ENCODE peak calls at places on chromosomes 2 and 18, in nine cellular contexts. B is GM06990, Z is stomach, K is GM23338, P is foreskin keratinocyte, T is mammary epithelial cell, S is IMR-90, H is fibroblast of the aortic adventitia, O is AG04450. V is an unnamed sample.

GRCh38 chr2:191376981-191377629 is 131.9 kb downstream of the MYO1B start:
- DNase-seq in B (no peak), T (peak), H (peak), O (peak), P (peak), K (peak), S (peak), Z (peak), V (no peak)

GRCh38 chr2:203437516-203437915 is 97.6 kb downstream of the RAPH1 start:
- DNase-seq in P (no peak), T (no peak), Z (no peak), O (no peak), K (no peak), B (no peak), S (no peak), H (no peak), V (no peak)

GRCh38 chr2:217090024-217090473 is 230.2 kb upstream of the TNP1 start:
- DNase-seq in H (no peak), T (no peak), Z (no peak), S (peak), P (no peak), B (peak), K (no peak), O (no peak), V (no peak)

GRCh38 chr2:128276878-128277675 is 41.6 kb downstream of the HS6ST1 start:
- DNase-seq in P (no peak), T (no peak), H (no peak), B (no peak), K (no peak), S (no peak), O (no peak), Z (no peak), V (peak)

GRCh38 chr2:132814651-132815050 is 144.6 kb upstream of the LYPD1 start:
- DNase-seq in T (no peak), P (no peak), Z (no peak), K (no peak), S (no peak), O (no peak), H (no peak), B (no peak), V (no peak)

GRCh38 chr18:9101730-9102390 is 639 bp upstream of the NDUFV2 start:
- DNase-seq in T (peak), O (no peak), H (peak), P (peak), K (no peak), Z (no peak), S (peak), B (no peak), V (no peak)

GRCh38 chr2:134360750-134361487 is 107.0 kb downstream of the MGAT5 start:
- DNase-seq in P (no peak), S (no peak), T (no peak), K (no peak), B (no peak), Z (no peak), O (no peak), H (peak), V (no peak)

GRCh38 chr2:231489990-231490389 is 25.7 kb upstream of the NCL start:
- DNase-seq in K (peak), B (no peak), S (no peak), H (no peak), Z (peak), O (no peak), P (no peak), T (no peak), V (no peak)

GRCh38 chr2:147386284-147386683 is 458.5 kb upstream of the ACVR2A start:
- DNase-seq in B (no peak), S (no peak), O (no peak), T (no peak), Z (no peak), P (no peak), H (no peak), K (no peak), V (no peak)

GRCh38 chr2:165825041-165825440 is 31.0 kb upstream of the GALNT3 start:
- DNase-seq in H (peak), K (no peak), Z (peak), O (no peak), T (peak), B (no peak), P (no peak), S (peak), V (no peak)

GRCh38 chr2:62186534-62186933 is 9.4 kb upstream of the B3GNT2 start:
- DNase-seq in T (no peak), Z (no peak), P (no peak), B (no peak), K (no peak), H (no peak), S (no peak), O (no peak), V (no peak)

GRCh38 chr2:217045725-217046475 is 186.0 kb upstream of the TNP1 start:
- DNase-seq in H (peak), Z (peak), B (no peak), T (no peak), P (no peak), K (no peak), S (peak), O (no peak), V (no peak)

GRCh38 chr18:57859314-57859713 is 56.2 kb upstream of the ATP8B1 start:
- DNase-seq in O (no peak), K (peak), Z (no peak), S (no peak), T (peak), B (no peak), P (peak), H (no peak), V (no peak)
- TF ChIP-seq CTCF in O (peak), K (peak), Z (no peak), S (peak), T (peak), B (peak), P (peak), H (peak), V (no peak)

GRCh38 chr2:68464651-68465050 is 2.4 kb downstream of the FBXO48 start:
- DNase-seq in T (no peak), K (no peak), S (no peak), O (no peak), H (no peak), B (no peak), Z (no peak), P (no peak), V (no peak)

GRCh38 chr2:68467077-68467960 is at the start of the genes APLF and FBXO48:
- DNase-seq in P (peak), H (peak), B (peak), Z (peak), S (peak), K (peak), O (peak), T (peak), V (peak)

GRCh38 chr2:68466778-68467076 is 367 bp downstream of the FBXO48 start:
- DNase-seq in P (no peak), S (no peak), Z (no peak), H (no peak), K (no peak), T (no peak), O (no peak), B (no peak), V (no peak)

GRCh38 chr2:68465081-68465916 is 1.8 kb downstream of the FBXO48 start:
- DNase-seq in T (peak), P (peak), B (no peak), K (no peak), S (peak), O (no peak), Z (no peak), H (peak), V (no peak)

GRCh38 chr2:68466361-68466777 is 725 bp downstream of the FBXO48 start:
- DNase-seq in T (peak), Z (no peak), P (peak), B (no peak), S (peak), H (peak), K (no peak), O (peak), V (no peak)
- TF ChIP-seq CTCF in T (peak), Z (no peak), P (no peak), B (no peak), S (peak), H (peak), K (no peak), O (peak), V (no peak)

DNA sequence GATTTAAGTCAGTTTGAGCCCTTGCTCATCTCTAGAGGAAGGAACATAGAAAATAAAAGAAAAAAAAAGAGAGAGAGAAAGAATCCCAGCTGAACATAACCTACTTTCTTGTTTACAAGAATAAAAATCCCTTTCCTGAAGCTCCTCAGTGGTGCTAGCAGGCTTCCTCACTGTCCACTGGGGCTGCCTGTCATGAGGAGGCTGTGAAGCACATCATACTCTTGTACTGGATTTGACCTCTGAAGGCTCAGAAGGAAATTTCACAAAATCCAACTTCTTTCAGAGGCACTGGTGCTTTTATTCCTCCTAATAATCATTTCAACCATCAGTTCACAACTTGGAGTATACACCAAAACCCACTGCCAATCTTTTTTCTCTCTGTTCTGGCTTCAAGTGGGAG is 48.6 kb downstream of the TMX3 start:
- DNase-seq in P (no peak), S (no peak), H (peak), K (no peak), O (no peak), Z (no peak), T (no peak), B (no peak), V (no peak)
- TF ChIP-seq CTCF in P (no peak), S (no peak), H (no peak), K (no peak), O (no peak), Z (no peak), T (no peak), B (no peak), V (no peak)

GRCh38 chr2:168084267-168084781 is 163.1 kb downstream of the STK39 start:
- DNase-seq in Z (no peak), K (peak), S (peak), H (no peak), O (no peak), T (no peak), P (peak), B (no peak), V (no peak)
- TF ChIP-seq CTCF in Z (no peak), K (no peak), S (no peak), H (no peak), O (no peak), T (no peak), P (peak), B (no peak), V (no peak)

GRCh38 chr2:65018141-65018582 is 29.0 kb downstream of the SLC1A4 start:
- DNase-seq in K (no peak), O (no peak), S (no peak), B (no peak), T (no peak), Z (no peak), P (no peak), H (no peak), V (no peak)

GRCh38 chr2:65019010-65019409 is 29.8 kb downstream of the SLC1A4 start:
- DNase-seq in O (no peak), H (no peak), S (no peak), Z (no peak), T (no peak), K (no peak), B (no peak), P (no peak), V (no peak)

GRCh38 chr2:65015731-65016130 is 26.5 kb downstream of the SLC1A4 start:
- DNase-seq in O (no peak), T (no peak), B (no peak), P (peak), S (no peak), K (no peak), Z (no peak), H (no peak), V (no peak)

GRCh38 chr2:65016789-65017188 is 27.6 kb downstream of the SLC1A4 start:
- DNase-seq in Z (no peak), O (no peak), H (no peak), P (no peak), B (no peak), T (no peak), K (no peak), S (no peak), V (no peak)

DNA sequence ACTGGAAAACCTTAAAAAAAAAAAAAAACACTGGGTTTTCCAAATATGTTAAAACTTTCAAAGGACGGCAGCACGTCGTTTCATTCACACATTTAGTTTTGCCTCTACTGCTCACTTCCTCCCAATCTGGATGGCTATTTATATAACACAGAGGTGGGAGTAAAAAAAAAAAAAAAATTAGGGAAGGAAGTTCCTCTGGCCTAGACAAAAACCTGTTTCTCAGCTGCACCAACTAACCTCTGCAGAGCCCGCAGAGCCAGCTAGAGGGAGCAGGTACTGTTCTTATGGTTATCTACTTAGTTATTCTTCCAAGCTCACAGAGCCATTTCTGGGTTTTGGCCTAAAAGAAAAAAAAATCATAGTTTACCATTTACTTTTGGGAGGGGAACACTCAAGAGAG is 28.1 kb downstream of the SLC1A4 start:
- DNase-seq in H (no peak), Z (no peak), S (no peak), K (peak), B (no peak), O (no peak), P (no peak), T (no peak), V (no peak)
- TF ChIP-seq CTCF in H (no peak), Z (no peak), S (no peak), K (peak), B (peak), O (peak), P (peak), T (peak), V (no peak)

V was measured in activated B cell treated with CpG ODN at 0.5 μM for 24 hours.